ENCODE peak calls at places on chromosome 10, in ten cellular contexts. One of them, this sample, is unnamed.
A peak's percentile ranks its signal among the peaks of the same experiment; 100 is the strongest.

GRCh38 chr10:16828114-16828568 is 10.9 kb upstream of the RSU1 start:
- DNase-seq in tibial nerve: peak; percentile 54
- DNase-seq in adrenal gland: peak; percentile 55
- DNase-seq in A549: peak; percentile 79
- DNase-seq in prostate gland: peak; percentile 53
- DNase-seq in uterus: peak; percentile 66
- DNase-seq in spleen: peak; percentile 76
- DNase-seq in transverse colon: peak; percentile 59
- DNase-seq in HCT116: peak; percentile 83
- DNase-seq in K562: peak; percentile 32
- DNase-seq in this sample: peak; percentile 73

GRCh38 chr10:81981724-81982123 is 106.7 kb downstream of the NRG3 start:
- DNase-seq in tibial nerve: no peak
- DNase-seq in adrenal gland: no peak
- DNase-seq in A549: no peak
- DNase-seq in prostate gland: no peak
- DNase-seq in uterus: no peak
- DNase-seq in spleen: no peak
- DNase-seq in transverse colon: no peak
- DNase-seq in HCT116: no peak
- DNase-seq in K562: no peak
- DNase-seq in this sample: no peak

GRCh38 chr10:52578871-52579405 is 193.6 kb downstream of the MBL2 start:
- DNase-seq in tibial nerve: no peak
- DNase-seq in adrenal gland: no peak
- DNase-seq in A549: no peak
- DNase-seq in prostate gland: no peak
- DNase-seq in uterus: no peak
- DNase-seq in spleen: no peak
- DNase-seq in transverse colon: no peak
- DNase-seq in HCT116: no peak
- DNase-seq in K562: no peak
- DNase-seq in this sample: no peak

GRCh38 chr10:26448292-26448691 is 10.2 kb downstream of the APBB1IP start:
- DNase-seq in tibial nerve: no peak
- DNase-seq in adrenal gland: no peak
- DNase-seq in A549: no peak
- DNase-seq in prostate gland: no peak
- DNase-seq in uterus: no peak
- DNase-seq in spleen: no peak
- DNase-seq in transverse colon: no peak
- DNase-seq in HCT116: no peak
- DNase-seq in K562: no peak
- DNase-seq in this sample: no peak

GRCh38 chr10:65798133-65798532 is 1127.7 kb upstream of the LRRTM3 start:
- DNase-seq in tibial nerve: no peak
- DNase-seq in adrenal gland: no peak
- DNase-seq in A549: no peak
- DNase-seq in prostate gland: no peak
- DNase-seq in uterus: no peak
- DNase-seq in spleen: no peak
- DNase-seq in transverse colon: no peak
- DNase-seq in HCT116: no peak
- DNase-seq in K562: no peak
- DNase-seq in this sample: no peak

GRCh38 chr10:132528064-132528800 is 9.4 kb upstream of the INPP5A start:
- DNase-seq in tibial nerve: no peak
- DNase-seq in adrenal gland: no peak
- DNase-seq in A549: no peak
- DNase-seq in prostate gland: no peak
- DNase-seq in uterus: peak; percentile 48
- DNase-seq in spleen: peak; percentile 50
- DNase-seq in transverse colon: peak; percentile 4
- DNase-seq in HCT116: no peak
- DNase-seq in K562: no peak
- DNase-seq in this sample: peak; percentile 14

GRCh38 chr10:128626397-128627060 is 500.3 kb upstream of the MKI67 start:
- DNase-seq in tibial nerve: no peak
- DNase-seq in adrenal gland: no peak
- DNase-seq in A549: no peak
- DNase-seq in prostate gland: no peak
- DNase-seq in uterus: no peak
- DNase-seq in spleen: no peak
- DNase-seq in transverse colon: no peak
- DNase-seq in HCT116: no peak
- DNase-seq in K562: no peak
- DNase-seq in this sample: no peak

GRCh38 chr10:77877461-77878344 is 48.9 kb downstream of the DLG5 start:
- DNase-seq in tibial nerve: no peak
- DNase-seq in adrenal gland: peak; percentile 79
- DNase-seq in A549: no peak
- DNase-seq in prostate gland: no peak
- DNase-seq in uterus: peak; percentile 67
- DNase-seq in spleen: peak; percentile 87
- DNase-seq in transverse colon: peak; percentile 34
- DNase-seq in HCT116: no peak
- DNase-seq in K562: peak; percentile 30
- DNase-seq in this sample: peak; percentile 55

GRCh38 chr10:11363497-11363896 is 248.0 kb downstream of the USP6NL start:
- DNase-seq in tibial nerve: no peak
- DNase-seq in adrenal gland: no peak
- DNase-seq in A549: no peak
- DNase-seq in prostate gland: no peak
- DNase-seq in uterus: no peak
- DNase-seq in spleen: no peak
- DNase-seq in transverse colon: no peak
- DNase-seq in HCT116: no peak
- DNase-seq in K562: no peak
- DNase-seq in this sample: no peak

GRCh38 chr10:89217057-89217990 is 10.2 kb upstream of the CH25H start:
- DNase-seq in tibial nerve: peak; percentile 83
- DNase-seq in adrenal gland: no peak
- DNase-seq in A549: peak; percentile 58
- DNase-seq in prostate gland: peak; percentile 54
- DNase-seq in uterus: peak; percentile 63
- DNase-seq in spleen: no peak
- DNase-seq in transverse colon: peak; percentile 55
- DNase-seq in HCT116: peak; percentile 38
- DNase-seq in K562: peak; percentile 11
- DNase-seq in this sample: peak; percentile 45

GRCh38 chr10:79399242-79399831 is 46.1 kb downstream of the ZCCHC24 start:
- DNase-seq in tibial nerve: peak; percentile 87
- DNase-seq in adrenal gland: peak; percentile 73
- DNase-seq in A549: no peak
- DNase-seq in prostate gland: peak; percentile 68
- DNase-seq in uterus: peak; percentile 96
- DNase-seq in spleen: peak; percentile 86
- DNase-seq in transverse colon: peak; percentile 79
- DNase-seq in HCT116: no peak
- DNase-seq in K562: peak; percentile 92
- DNase-seq in this sample: peak; percentile 94

GRCh38 chr10:104036518-104037260 is 49.0 kb downstream of the COL17A1 start:
- DNase-seq in tibial nerve: no peak
- DNase-seq in adrenal gland: no peak
- DNase-seq in A549: no peak
- DNase-seq in prostate gland: no peak
- DNase-seq in uterus: no peak
- DNase-seq in spleen: no peak
- DNase-seq in transverse colon: no peak
- DNase-seq in HCT116: no peak
- DNase-seq in K562: no peak
- DNase-seq in this sample: no peak

GRCh38 chr10:133274751-133275682 is 1.7 kb downstream of the ADAM8 start:
- DNase-seq in tibial nerve: no peak
- DNase-seq in adrenal gland: no peak
- DNase-seq in A549: no peak
- DNase-seq in prostate gland: no peak
- DNase-seq in uterus: no peak
- DNase-seq in spleen: peak; percentile 94
- DNase-seq in transverse colon: peak; percentile 66
- DNase-seq in HCT116: no peak
- DNase-seq in K562: peak; percentile 67
- DNase-seq in this sample: no peak

GRCh38 chr10:71292624-71293445 is 26.2 kb upstream of the SLC29A3 start:
- DNase-seq in tibial nerve: no peak
- DNase-seq in adrenal gland: no peak
- DNase-seq in A549: no peak
- DNase-seq in prostate gland: no peak
- DNase-seq in uterus: no peak
- DNase-seq in spleen: no peak
- DNase-seq in transverse colon: no peak
- DNase-seq in HCT116: no peak
- DNase-seq in K562: no peak
- DNase-seq in this sample: no peak

GRCh38 chr10:76582536-76582935 is 1055.1 kb downstream of the KCNMA1 start:
- DNase-seq in tibial nerve: no peak
- DNase-seq in adrenal gland: no peak
- DNase-seq in A549: no peak
- DNase-seq in prostate gland: no peak
- DNase-seq in uterus: no peak
- DNase-seq in spleen: no peak
- DNase-seq in transverse colon: no peak
- DNase-seq in HCT116: no peak
- DNase-seq in K562: no peak
- DNase-seq in this sample: no peak

GRCh38 chr10:17067549-17068264 is 61.9 kb downstream of the CUBN start:
- DNase-seq in tibial nerve: no peak
- DNase-seq in adrenal gland: no peak
- DNase-seq in A549: no peak
- DNase-seq in prostate gland: no peak
- DNase-seq in uterus: no peak
- DNase-seq in spleen: no peak
- DNase-seq in transverse colon: no peak
- DNase-seq in HCT116: no peak
- DNase-seq in K562: no peak
- DNase-seq in this sample: no peak

GRCh38 chr10:118046491-118047362 is at the start of gene RAB11FIP2:
- DNase-seq in tibial nerve: peak; percentile 97
- DNase-seq in adrenal gland: peak; percentile 97
- DNase-seq in A549: peak; percentile 93
- DNase-seq in prostate gland: peak; percentile 94
- DNase-seq in uterus: peak; percentile 97
- DNase-seq in spleen: peak; percentile 99
- DNase-seq in transverse colon: peak; percentile 97
- DNase-seq in HCT116: peak; percentile 79
- DNase-seq in K562: peak; percentile 89
- DNase-seq in this sample: peak; percentile 96
- TF ChIP-seq POLR2A in tibial nerve: peak; percentile 46
- TF ChIP-seq POLR2A in adrenal gland: peak; percentile 73
- TF ChIP-seq POLR2A in A549: peak; percentile 67
- TF ChIP-seq POLR2A in prostate gland: peak; percentile 59
- TF ChIP-seq POLR2A in uterus: peak; percentile 61
- TF ChIP-seq POLR2A in spleen: no peak
- TF ChIP-seq POLR2A in transverse colon: peak; percentile 47
- TF ChIP-seq POLR2A in HCT116: peak; percentile 80
- TF ChIP-seq POLR2A in K562: peak; percentile 60
- TF ChIP-seq POLR2A in this sample: peak; percentile 15

GRCh38 chr10:124615259-124615658 is 128.9 kb downstream of the FAM53B start:
- DNase-seq in tibial nerve: no peak
- DNase-seq in adrenal gland: no peak
- DNase-seq in A549: no peak
- DNase-seq in prostate gland: no peak
- DNase-seq in uterus: no peak
- DNase-seq in spleen: no peak
- DNase-seq in transverse colon: no peak
- DNase-seq in HCT116: no peak
- DNase-seq in K562: no peak
- DNase-seq in this sample: no peak
- H3K4me1 ChIP-seq in tibial nerve: no peaks in the 10 kb centered on the region
- H3K4me1 ChIP-seq in adrenal gland: peaks cover 29% of the 10 kb centered on the region
- H3K4me1 ChIP-seq in A549: peaks cover 4% of the 10 kb centered on the region
- H3K4me1 ChIP-seq in prostate gland: peaks cover 5% of the 10 kb centered on the region
- H3K4me1 ChIP-seq in uterus: peaks cover 9% of the 10 kb centered on the region
- H3K4me1 ChIP-seq in spleen: peaks cover 50% of the 10 kb centered on the region
- H3K4me1 ChIP-seq in transverse colon: peaks cover 31% of the 10 kb centered on the region
- H3K4me1 ChIP-seq in HCT116: peaks cover 14% of the 10 kb centered on the region
- H3K4me1 ChIP-seq in K562: no peaks in the 10 kb centered on the region
- H3K4me1 ChIP-seq in this sample: peaks cover 18% of the 10 kb centered on the region

GRCh38 chr10:15176269-15176668 is 7.8 kb upstream of the NMT2 start:
- DNase-seq in tibial nerve: no peak
- DNase-seq in adrenal gland: no peak
- DNase-seq in A549: no peak
- DNase-seq in prostate gland: no peak
- DNase-seq in uterus: no peak
- DNase-seq in spleen: no peak
- DNase-seq in transverse colon: no peak
- DNase-seq in HCT116: no peak
- DNase-seq in K562: no peak
- DNase-seq in this sample: no peak
- TF ChIP-seq POLR2A in tibial nerve: no peak
- TF ChIP-seq POLR2A in adrenal gland: no peak
- TF ChIP-seq POLR2A in A549: no peak
- TF ChIP-seq POLR2A in prostate gland: no peak
- TF ChIP-seq POLR2A in uterus: no peak
- TF ChIP-seq POLR2A in spleen: no peak
- TF ChIP-seq POLR2A in transverse colon: no peak
- TF ChIP-seq POLR2A in HCT116: no peak
- TF ChIP-seq POLR2A in K562: no peak
- TF ChIP-seq POLR2A in this sample: no peak

DNA sequence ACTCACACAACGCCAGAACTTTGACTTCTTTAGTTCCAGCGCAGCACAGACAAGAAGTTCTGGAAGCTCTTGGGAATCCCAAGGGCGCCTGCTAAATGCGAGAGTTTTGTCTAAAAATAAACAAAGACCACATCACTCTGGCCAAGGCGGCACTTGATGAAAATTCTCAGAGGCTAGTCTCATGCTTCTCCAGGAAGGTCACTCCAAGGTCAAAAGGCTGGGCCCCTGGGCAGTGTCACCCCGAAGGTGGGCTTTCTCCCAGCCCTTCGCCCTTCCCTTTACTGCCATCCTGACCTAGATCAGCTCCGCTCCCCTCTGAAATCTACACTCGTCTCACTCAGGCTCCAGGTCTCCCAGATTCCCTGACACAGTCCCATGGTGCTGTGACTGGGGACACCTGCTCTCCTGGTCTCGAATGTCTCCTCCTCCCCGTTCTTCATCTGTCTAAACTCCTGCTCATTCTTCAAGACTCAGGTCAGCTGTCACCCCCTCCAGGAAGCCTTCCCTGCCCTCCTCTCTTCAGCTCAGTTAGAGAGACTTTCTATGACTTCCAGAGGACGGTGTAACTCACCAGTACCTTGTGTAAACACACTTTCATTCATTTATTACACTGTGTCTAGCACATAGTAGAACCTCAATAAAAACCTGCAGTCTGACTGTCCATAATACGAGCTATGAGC is 10.5 kb downstream of the FAM53B start:
- DNase-seq in tibial nerve: no peak
- DNase-seq in adrenal gland: peak; percentile 49
- DNase-seq in A549: no peak
- DNase-seq in prostate gland: no peak
- DNase-seq in uterus: peak; percentile 24
- DNase-seq in spleen: no peak
- DNase-seq in transverse colon: no peak
- DNase-seq in HCT116: no peak
- DNase-seq in K562: no peak
- DNase-seq in this sample: peak; percentile 45
- H3K4me1 ChIP-seq in tibial nerve: peaks cover 3% of the 10 kb centered on the region
- H3K4me1 ChIP-seq in adrenal gland: peaks cover 98% of the 10 kb centered on the region
- H3K4me1 ChIP-seq in A549: peaks cover 15% of the 10 kb centered on the region
- H3K4me1 ChIP-seq in prostate gland: peaks cover 14% of the 10 kb centered on the region
- H3K4me1 ChIP-seq in uterus: peaks cover 57% of the 10 kb centered on the region
- H3K4me1 ChIP-seq in spleen: peaks cover 92% of the 10 kb centered on the region
- H3K4me1 ChIP-seq in transverse colon: peaks cover 100% of the 10 kb centered on the region
- H3K4me1 ChIP-seq in HCT116: peaks cover 16% of the 10 kb centered on the region
- H3K4me1 ChIP-seq in K562: peaks cover 4% of the 10 kb centered on the region
- H3K4me1 ChIP-seq in this sample: peaks cover 74% of the 10 kb centered on the region

This sample was measured in ovary.